ENCODE peak calls at places on chromosomes 7 and 10, in four cellular contexts. One of them, this sample, is unnamed.

GRCh38 chr10:51879238-51879637 is 179.8 kb upstream of the CSTF2T start:
- DNase-seq in uterus: peak
- DNase-seq in tibial nerve: no peak
- DNase-seq in gastrocnemius medialis: no peak
- DNase-seq in this sample: no peak

GRCh38 chr10:24718031-24718855 is 5.4 kb downstream of the ARHGAP21 start:
- DNase-seq in uterus: no peak
- DNase-seq in gastrocnemius medialis: no peak
- DNase-seq in tibial nerve: no peak
- DNase-seq in this sample: no peak

GRCh38 chr7:44076101-44076895 is 6.0 kb downstream of the POLM start:
- DNase-seq in uterus: no peak
- DNase-seq in tibial nerve: no peak
- DNase-seq in gastrocnemius medialis: no peak
- DNase-seq in this sample: no peak

GRCh38 chr10:67976292-67977245 is 92.1 kb downstream of the SIRT1 start:
- DNase-seq in tibial nerve: no peak
- DNase-seq in uterus: no peak
- DNase-seq in gastrocnemius medialis: peak
- DNase-seq in this sample: no peak

GRCh38 chr7:68058014-68058413 is 1061.4 kb downstream of the TYW1 start:
- DNase-seq in tibial nerve: no peak
- DNase-seq in uterus: no peak
- DNase-seq in gastrocnemius medialis: no peak
- DNase-seq in this sample: no peak

GRCh38 chr7:5693529-5693928 is 87.9 kb downstream of the RNF216 start:
- DNase-seq in gastrocnemius medialis: no peak
- DNase-seq in uterus: peak
- DNase-seq in tibial nerve: no peak
- DNase-seq in this sample: no peak

GRCh38 chr10:13784067-13784466 is 197.3 kb downstream of the PRPF18 start:
- DNase-seq in gastrocnemius medialis: no peak
- DNase-seq in tibial nerve: no peak
- DNase-seq in uterus: no peak
- DNase-seq in this sample: no peak

GRCh38 chr7:21611129-21611528 is 68.3 kb downstream of the DNAH11 start:
- DNase-seq in tibial nerve: no peak
- DNase-seq in uterus: no peak
- DNase-seq in gastrocnemius medialis: no peak
- DNase-seq in this sample: no peak

GRCh38 chr7:7290429-7291122 is 108.2 kb downstream of the C1GALT1 start:
- DNase-seq in uterus: no peak
- DNase-seq in tibial nerve: no peak
- DNase-seq in gastrocnemius medialis: no peak
- DNase-seq in this sample: no peak

GRCh38 chr7:82624337-82624736 is 180.8 kb upstream of the CACNA2D1 start:
- DNase-seq in tibial nerve: no peak
- DNase-seq in uterus: no peak
- DNase-seq in gastrocnemius medialis: no peak
- DNase-seq in this sample: no peak

GRCh38 chr7:107147464-107148214 is 21.2 kb upstream of the HBP1 start:
- DNase-seq in gastrocnemius medialis: no peak
- DNase-seq in uterus: no peak
- DNase-seq in tibial nerve: no peak
- DNase-seq in this sample: peak

GRCh38 chr10:30630571-30630970 is 1.0 kb upstream of the LYZL2 start:
- DNase-seq in uterus: no peak
- DNase-seq in gastrocnemius medialis: no peak
- DNase-seq in tibial nerve: no peak
- DNase-seq in this sample: no peak

GRCh38 chr7:99837649-99838361 is 10.0 kb downstream of the CYP3A43 start:
- DNase-seq in uterus: no peak
- DNase-seq in tibial nerve: no peak
- DNase-seq in gastrocnemius medialis: no peak
- DNase-seq in this sample: peak

GRCh38 chr10:111360260-111360925 is 283.6 kb downstream of the ADRA2A start:
- DNase-seq in tibial nerve: no peak
- DNase-seq in gastrocnemius medialis: peak
- DNase-seq in uterus: peak
- DNase-seq in this sample: peak

GRCh38 chr10:28548781-28549498 is 16.0 kb downstream of the WAC start:
- DNase-seq in uterus: no peak
- DNase-seq in gastrocnemius medialis: no peak
- DNase-seq in tibial nerve: no peak
- DNase-seq in this sample: no peak

GRCh38 chr7:107224858-107225257 is 56.1 kb downstream of the HBP1 start:
- DNase-seq in gastrocnemius medialis: no peak
- DNase-seq in uterus: peak
- DNase-seq in tibial nerve: no peak
- DNase-seq in this sample: no peak

GRCh38 chr7:40923631-40924030 is 779.3 kb downstream of the INHBA start:
- DNase-seq in gastrocnemius medialis: no peak
- DNase-seq in uterus: no peak
- DNase-seq in tibial nerve: no peak
- DNase-seq in this sample: no peak

GRCh38 chr7:86958380-86958779 is 101.1 kb downstream of the ELAPOR2 start:
- DNase-seq in tibial nerve: no peak
- DNase-seq in gastrocnemius medialis: no peak
- DNase-seq in uterus: no peak
- DNase-seq in this sample: no peak

GRCh38 chr7:92778972-92779371 is 57.4 kb downstream of the CDK6 start:
- DNase-seq in uterus: peak
- DNase-seq in tibial nerve: peak
- DNase-seq in gastrocnemius medialis: peak
- DNase-seq in this sample: no peak

GRCh38 chr7:100602889-100603696 is 930 bp downstream of the PCOLCE start:
- DNase-seq in gastrocnemius medialis: peak
- DNase-seq in tibial nerve: peak
- DNase-seq in uterus: peak
- DNase-seq in this sample: no peak

GRCh38 chr7:4715385-4715770 is 33.3 kb downstream of the FOXK1 start:
- DNase-seq in tibial nerve: no peak
- DNase-seq in uterus: peak
- DNase-seq in gastrocnemius medialis: peak
- DNase-seq in this sample: no peak

GRCh38 chr10:28432210-28432676 is 100.7 kb upstream of the WAC start:
- DNase-seq in gastrocnemius medialis: peak
- DNase-seq in uterus: peak
- DNase-seq in tibial nerve: no peak
- DNase-seq in this sample: peak

GRCh38 chr7:23852135-23852534 is 142.1 kb downstream of the STK31 start:
- DNase-seq in uterus: no peak
- DNase-seq in tibial nerve: no peak
- DNase-seq in gastrocnemius medialis: no peak
- DNase-seq in this sample: no peak

GRCh38 chr7:31408120-31408729 is 67.7 kb upstream of the NEUROD6 start:
- DNase-seq in uterus: no peak
- DNase-seq in gastrocnemius medialis: no peak
- DNase-seq in tibial nerve: no peak
- DNase-seq in this sample: no peak

GRCh38 chr7:110762514-110762913 is 328.4 kb upstream of the LRRN3 start:
- DNase-seq in gastrocnemius medialis: no peak
- DNase-seq in uterus: no peak
- DNase-seq in tibial nerve: no peak
- DNase-seq in this sample: no peak

GRCh38 chr10:102421645-102422585 is 1.3 kb downstream of the FBXL15 start:
- DNase-seq in tibial nerve: no peak
- DNase-seq in uterus: no peak
- DNase-seq in gastrocnemius medialis: no peak
- DNase-seq in this sample: peak

GRCh38 chr10:6231146-6231545 is 28.4 kb downstream of the PFKFB3 start:
- DNase-seq in uterus: no peak
- DNase-seq in gastrocnemius medialis: no peak
- DNase-seq in tibial nerve: no peak
- DNase-seq in this sample: no peak

GRCh38 chr7:36723951-36724664 is at the start of gene AOAH:
- DNase-seq in tibial nerve: no peak
- DNase-seq in gastrocnemius medialis: peak
- DNase-seq in uterus: no peak
- DNase-seq in this sample: no peak

GRCh38 chr7:47170516-47170915 is 411.4 kb downstream of the TNS3 start:
- DNase-seq in gastrocnemius medialis: no peak
- DNase-seq in uterus: no peak
- DNase-seq in tibial nerve: no peak
- DNase-seq in this sample: peak

GRCh38 chr10:128602183-128602582 is 476.0 kb upstream of the MKI67 start:
- DNase-seq in tibial nerve: no peak
- DNase-seq in uterus: no peak
- DNase-seq in gastrocnemius medialis: no peak
- DNase-seq in this sample: no peak

GRCh38 chr7:31327071-31327470 is 13.5 kb downstream of the NEUROD6 start:
- DNase-seq in tibial nerve: no peak
- DNase-seq in gastrocnemius medialis: no peak
- DNase-seq in uterus: no peak
- DNase-seq in this sample: no peak

GRCh38 chr7:17236603-17237002 is 61.8 kb upstream of the AHR start:
- DNase-seq in tibial nerve: no peak
- DNase-seq in gastrocnemius medialis: no peak
- DNase-seq in uterus: no peak
- DNase-seq in this sample: peak

GRCh38 chr7:106071999-106072714 is 40.0 kb downstream of the SYPL1 start:
- DNase-seq in gastrocnemius medialis: no peak
- DNase-seq in uterus: peak
- DNase-seq in tibial nerve: no peak
- DNase-seq in this sample: peak

GRCh38 chr7:102094311-102094710 is 192.4 kb upstream of the SH2B2 start:
- DNase-seq in uterus: no peak
- DNase-seq in tibial nerve: no peak
- DNase-seq in gastrocnemius medialis: no peak
- DNase-seq in this sample: no peak

DNA sequence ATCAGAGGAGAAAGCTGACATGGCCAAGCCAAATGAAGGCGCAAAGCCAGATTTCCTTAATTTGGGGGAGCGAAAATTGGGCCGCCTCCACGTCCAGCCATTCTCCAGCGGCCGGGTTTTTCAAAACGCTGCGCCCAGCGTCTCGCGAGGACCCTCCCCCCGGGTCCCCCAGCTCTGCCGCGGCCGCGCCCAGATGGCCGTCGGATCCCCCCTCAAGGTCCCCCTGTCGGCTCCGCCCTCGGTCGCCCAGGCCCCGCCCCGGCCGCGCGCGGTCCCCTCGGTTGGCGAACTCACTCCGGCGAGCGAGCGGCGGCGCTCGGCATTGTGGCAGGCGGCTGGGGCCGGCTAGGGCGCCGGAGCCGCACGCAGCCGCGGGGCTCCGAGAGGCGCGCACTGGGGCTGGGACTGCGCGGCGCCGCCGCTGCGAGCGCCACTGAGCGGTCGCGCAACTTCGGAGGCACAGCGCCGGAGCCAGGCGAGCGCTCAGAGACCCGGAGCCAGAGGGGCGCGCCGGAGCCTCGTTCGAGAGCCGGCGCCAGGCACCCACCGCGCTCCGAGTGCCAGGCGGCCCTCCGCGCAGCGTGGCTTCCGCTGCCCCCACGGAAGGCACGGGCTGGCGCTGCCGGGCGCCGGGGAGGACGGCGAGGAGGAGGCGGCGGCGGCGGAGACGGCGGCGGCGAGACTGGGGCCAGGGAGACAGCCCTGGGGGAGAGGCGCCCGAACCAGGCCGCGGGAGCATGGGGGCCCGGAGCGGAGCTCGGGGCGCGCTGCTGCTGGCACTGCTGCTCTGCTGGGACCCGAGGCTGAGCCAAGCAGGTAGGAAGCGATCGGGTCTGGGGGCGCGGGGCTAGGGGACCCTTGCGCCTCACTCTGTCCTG is at the start of gene UNC5B:
- DNase-seq in uterus: peak
- DNase-seq in tibial nerve: peak
- DNase-seq in gastrocnemius medialis: peak
- DNase-seq in this sample: peak
- TF ChIP-seq POLR2A in uterus: peak
- TF ChIP-seq POLR2A in tibial nerve: peak
- TF ChIP-seq POLR2A in gastrocnemius medialis: peak
- TF ChIP-seq POLR2A in this sample: no peak

DNA sequence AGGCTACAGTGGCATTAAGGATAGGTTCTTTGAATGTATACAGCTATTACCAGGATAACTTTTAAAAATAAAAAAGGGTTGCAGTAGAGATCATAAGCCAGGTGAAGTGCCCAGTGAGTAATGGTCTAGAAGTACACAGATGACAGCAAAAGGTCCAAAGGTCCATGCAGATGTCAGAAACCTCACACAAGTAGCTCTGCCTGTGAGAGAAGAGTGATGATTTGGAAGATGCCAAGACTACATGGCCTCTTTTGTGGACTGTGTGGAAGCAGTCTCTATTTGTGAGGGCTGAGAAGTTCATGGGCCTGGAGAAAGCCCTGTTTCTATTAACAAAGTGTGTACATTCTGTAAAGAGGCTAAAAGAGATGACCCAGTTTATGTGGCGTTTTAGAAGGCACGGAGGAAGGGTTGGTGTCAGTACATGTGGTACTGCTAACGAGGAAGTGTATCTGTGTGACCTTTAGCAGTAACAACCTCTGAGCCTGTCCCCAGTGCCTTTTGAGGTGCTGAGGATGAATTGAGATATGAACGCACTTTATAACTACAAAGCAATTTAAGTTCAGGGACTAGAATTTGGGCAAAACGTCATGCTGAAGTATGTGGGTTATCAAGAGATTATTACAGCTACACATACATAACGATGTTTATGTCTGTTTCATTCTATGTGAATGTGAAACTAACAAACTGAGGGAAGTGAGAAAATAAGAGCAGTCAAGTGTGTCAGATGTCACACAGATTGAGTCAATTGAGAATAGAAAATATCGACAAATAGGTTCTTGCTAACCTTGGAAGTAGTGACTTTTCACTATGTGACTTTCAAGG is 7.6 kb downstream of the CYCS start:
- DNase-seq in gastrocnemius medialis: no peak
- DNase-seq in uterus: no peak
- DNase-seq in tibial nerve: no peak
- DNase-seq in this sample: no peak
- TF ChIP-seq POLR2A in gastrocnemius medialis: no peak
- TF ChIP-seq POLR2A in uterus: no peak
- TF ChIP-seq POLR2A in tibial nerve: no peak
- TF ChIP-seq POLR2A in this sample: peak

GRCh38 chr10:133396035-133396624 is 2.2 kb downstream of the MTG1 start:
- DNase-seq in uterus: no peak
- DNase-seq in gastrocnemius medialis: no peak
- DNase-seq in tibial nerve: no peak
- DNase-seq in this sample: no peak

GRCh38 chr10:133394801-133395221 is 854 bp downstream of the MTG1 start:
- DNase-seq in uterus: no peak
- DNase-seq in gastrocnemius medialis: no peak
- DNase-seq in tibial nerve: no peak
- DNase-seq in this sample: peak

GRCh38 chr10:133393401-133394063 is 425 bp upstream of the MTG1 start:
- DNase-seq in gastrocnemius medialis: no peak
- DNase-seq in tibial nerve: no peak
- DNase-seq in uterus: no peak
- DNase-seq in this sample: no peak

GRCh38 chr10:133391761-133392518 is 2.0 kb upstream of the MTG1 start:
- DNase-seq in tibial nerve: no peak
- DNase-seq in uterus: no peak
- DNase-seq in gastrocnemius medialis: no peak
- DNase-seq in this sample: no peak

GRCh38 chr10:133394064-133394663 is at the start of gene MTG1:
- DNase-seq in uterus: peak
- DNase-seq in gastrocnemius medialis: peak
- DNase-seq in tibial nerve: peak
- DNase-seq in this sample: peak
- TF ChIP-seq POLR2A in uterus: peak
- TF ChIP-seq POLR2A in gastrocnemius medialis: peak
- TF ChIP-seq POLR2A in tibial nerve: no peak
- TF ChIP-seq POLR2A in this sample: peak

GRCh38 chr7:149497467-149498261 is at the start of gene ZNF746:
- DNase-seq in gastrocnemius medialis: peak
- DNase-seq in uterus: peak
- DNase-seq in tibial nerve: peak
- DNase-seq in this sample: peak
- TF ChIP-seq POLR2A in gastrocnemius medialis: peak
- TF ChIP-seq POLR2A in uterus: no peak
- TF ChIP-seq POLR2A in tibial nerve: no peak
- TF ChIP-seq POLR2A in this sample: peak